ENCODE peak calls at places on chromosomes 2 and 18, in nine cellular contexts. One of them, this sample, is unnamed.

GRCh38 chr2:129297430-129297829 is 682.0 kb upstream of the RAB6C start:
- DNase-seq in prostate gland: no peak
- DNase-seq in anterior cingulate cortex: no peak
- DNase-seq in GM23248: no peak
- DNase-seq in ovary: no peak
- DNase-seq in heart right ventricle: no peak
- DNase-seq in kidney epithelial cell: no peak
- DNase-seq in NCI-H2029: no peak
- DNase-seq in breast epithelium: no peak
- DNase-seq in this sample: no peak

GRCh38 chr2:183359867-183360266 is 235.6 kb downstream of the NUP35 start:
- DNase-seq in ovary: no peak
- DNase-seq in breast epithelium: no peak
- DNase-seq in heart right ventricle: no peak
- DNase-seq in GM23248: peak; percentile 24
- DNase-seq in NCI-H2029: no peak
- DNase-seq in kidney epithelial cell: no peak
- DNase-seq in prostate gland: no peak
- DNase-seq in anterior cingulate cortex: no peak
- DNase-seq in this sample: no peak

GRCh38 chr2:145166716-145167115 is 646.8 kb upstream of the ZEB2 start:
- DNase-seq in heart right ventricle: no peak
- DNase-seq in anterior cingulate cortex: no peak
- DNase-seq in kidney epithelial cell: no peak
- DNase-seq in GM23248: peak; percentile 9
- DNase-seq in ovary: no peak
- DNase-seq in NCI-H2029: no peak
- DNase-seq in prostate gland: no peak
- DNase-seq in breast epithelium: no peak
- DNase-seq in this sample: no peak

GRCh38 chr2:163563336-163563735 is 172.5 kb downstream of the FIGN start:
- DNase-seq in kidney epithelial cell: no peak
- DNase-seq in NCI-H2029: no peak
- DNase-seq in prostate gland: no peak
- DNase-seq in anterior cingulate cortex: no peak
- DNase-seq in GM23248: no peak
- DNase-seq in breast epithelium: no peak
- DNase-seq in ovary: no peak
- DNase-seq in heart right ventricle: no peak
- DNase-seq in this sample: no peak

GRCh38 chr2:38601463-38602135 is 1.1 kb downstream of the HNRNPLL start:
- DNase-seq in anterior cingulate cortex: no peak
- DNase-seq in breast epithelium: no peak
- DNase-seq in kidney epithelial cell: no peak
- DNase-seq in GM23248: peak; percentile 56
- DNase-seq in NCI-H2029: no peak
- DNase-seq in heart right ventricle: no peak
- DNase-seq in prostate gland: no peak
- DNase-seq in ovary: no peak
- DNase-seq in this sample: no peak

GRCh38 chr18:80247403-80247916 is at the start of gene PARD6G:
- DNase-seq in ovary: peak; percentile 89
- DNase-seq in NCI-H2029: peak; percentile 14
- DNase-seq in kidney epithelial cell: no peak
- DNase-seq in heart right ventricle: peak; percentile 82
- DNase-seq in anterior cingulate cortex: peak; percentile 82
- DNase-seq in GM23248: peak; percentile 88
- DNase-seq in prostate gland: peak; percentile 79
- DNase-seq in breast epithelium: peak; percentile 79
- DNase-seq in this sample: peak; percentile 46

GRCh38 chr2:3257842-3258241 is 119.8 kb downstream of the EIPR1 start:
- DNase-seq in ovary: no peak
- DNase-seq in kidney epithelial cell: no peak
- DNase-seq in breast epithelium: no peak
- DNase-seq in NCI-H2029: no peak
- DNase-seq in prostate gland: no peak
- DNase-seq in heart right ventricle: no peak
- DNase-seq in anterior cingulate cortex: no peak
- DNase-seq in GM23248: no peak
- DNase-seq in this sample: no peak

GRCh38 chr18:58363767-58364540 is 264.9 kb downstream of the ALPK2 start:
- DNase-seq in kidney epithelial cell: no peak
- DNase-seq in prostate gland: no peak
- DNase-seq in heart right ventricle: no peak
- DNase-seq in breast epithelium: no peak
- DNase-seq in NCI-H2029: no peak
- DNase-seq in GM23248: peak; percentile 86
- DNase-seq in anterior cingulate cortex: no peak
- DNase-seq in ovary: no peak
- DNase-seq in this sample: no peak

GRCh38 chr2:237691908-237692600 is 64.7 kb downstream of the LRRFIP1 start:
- DNase-seq in heart right ventricle: peak; percentile 96
- DNase-seq in breast epithelium: peak; percentile 97
- DNase-seq in GM23248: peak; percentile 96
- DNase-seq in anterior cingulate cortex: peak; percentile 88
- DNase-seq in kidney epithelial cell: no peak
- DNase-seq in prostate gland: peak; percentile 97
- DNase-seq in ovary: peak; percentile 97
- DNase-seq in NCI-H2029: peak; percentile 94
- DNase-seq in this sample: peak; percentile 97

GRCh38 chr2:162014751-162015150 is 59.3 kb downstream of the DPP4 start:
- DNase-seq in prostate gland: no peak
- DNase-seq in heart right ventricle: no peak
- DNase-seq in ovary: no peak
- DNase-seq in GM23248: no peak
- DNase-seq in breast epithelium: no peak
- DNase-seq in anterior cingulate cortex: no peak
- DNase-seq in kidney epithelial cell: no peak
- DNase-seq in NCI-H2029: no peak
- DNase-seq in this sample: no peak

GRCh38 chr2:179543361-179543901 is 278.8 kb upstream of the SESTD1 start:
- DNase-seq in kidney epithelial cell: no peak
- DNase-seq in prostate gland: no peak
- DNase-seq in anterior cingulate cortex: no peak
- DNase-seq in GM23248: peak; percentile 7
- DNase-seq in heart right ventricle: no peak
- DNase-seq in breast epithelium: no peak
- DNase-seq in ovary: no peak
- DNase-seq in NCI-H2029: no peak
- DNase-seq in this sample: no peak

GRCh38 chr2:20052872-20053281 is 1.4 kb upstream of the LAPTM4A start:
- DNase-seq in heart right ventricle: peak; percentile 61
- DNase-seq in GM23248: peak; percentile 94
- DNase-seq in ovary: peak; percentile 67
- DNase-seq in prostate gland: peak; percentile 33
- DNase-seq in kidney epithelial cell: no peak
- DNase-seq in NCI-H2029: peak; percentile 20
- DNase-seq in anterior cingulate cortex: no peak
- DNase-seq in breast epithelium: no peak
- DNase-seq in this sample: no peak

GRCh38 chr18:26471826-26472225 is 76.5 kb downstream of the KCTD1 start:
- DNase-seq in ovary: no peak
- DNase-seq in GM23248: no peak
- DNase-seq in prostate gland: no peak
- DNase-seq in breast epithelium: no peak
- DNase-seq in NCI-H2029: no peak
- DNase-seq in heart right ventricle: no peak
- DNase-seq in anterior cingulate cortex: no peak
- DNase-seq in kidney epithelial cell: no peak
- DNase-seq in this sample: no peak

GRCh38 chr2:86649119-86649947 is 25.7 kb upstream of the RNF103 start:
- DNase-seq in heart right ventricle: no peak
- DNase-seq in ovary: no peak
- DNase-seq in GM23248: no peak
- DNase-seq in NCI-H2029: no peak
- DNase-seq in anterior cingulate cortex: no peak
- DNase-seq in kidney epithelial cell: no peak
- DNase-seq in breast epithelium: no peak
- DNase-seq in prostate gland: no peak
- DNase-seq in this sample: no peak

GRCh38 chr2:46300406-46300832 is 3.2 kb downstream of the EPAS1 start:
- DNase-seq in heart right ventricle: no peak
- DNase-seq in GM23248: no peak
- DNase-seq in anterior cingulate cortex: no peak
- DNase-seq in NCI-H2029: no peak
- DNase-seq in breast epithelium: no peak
- DNase-seq in prostate gland: no peak
- DNase-seq in kidney epithelial cell: no peak
- DNase-seq in ovary: no peak
- DNase-seq in this sample: no peak

GRCh38 chr2:214730248-214730647 is 79.2 kb downstream of the BARD1 start:
- DNase-seq in anterior cingulate cortex: no peak
- DNase-seq in heart right ventricle: no peak
- DNase-seq in ovary: no peak
- DNase-seq in NCI-H2029: no peak
- DNase-seq in prostate gland: no peak
- DNase-seq in breast epithelium: no peak
- DNase-seq in kidney epithelial cell: no peak
- DNase-seq in GM23248: no peak
- DNase-seq in this sample: no peak

GRCh38 chr2:29114841-29115609 is at the start of gene CLIP4:
- DNase-seq in GM23248: peak; percentile 84
- DNase-seq in prostate gland: peak; percentile 27
- DNase-seq in ovary: peak; percentile 80
- DNase-seq in kidney epithelial cell: no peak
- DNase-seq in heart right ventricle: peak; percentile 42
- DNase-seq in NCI-H2029: no peak
- DNase-seq in breast epithelium: no peak
- DNase-seq in anterior cingulate cortex: peak; percentile 35
- DNase-seq in this sample: peak; percentile 69

GRCh38 chr18:5868218-5868904 is 27.0 kb downstream of the TMEM200C start:
- DNase-seq in anterior cingulate cortex: no peak
- DNase-seq in heart right ventricle: peak; percentile 70
- DNase-seq in breast epithelium: no peak
- DNase-seq in prostate gland: peak; percentile 60
- DNase-seq in kidney epithelial cell: peak; percentile 61
- DNase-seq in GM23248: peak; percentile 94
- DNase-seq in ovary: peak; percentile 63
- DNase-seq in NCI-H2029: peak; percentile 9
- DNase-seq in this sample: no peak

GRCh38 chr2:127675335-127676261 is at the start of gene LIMS2:
- DNase-seq in kidney epithelial cell: no peak
- DNase-seq in anterior cingulate cortex: no peak
- DNase-seq in prostate gland: no peak
- DNase-seq in heart right ventricle: peak; percentile 74
- DNase-seq in ovary: no peak
- DNase-seq in GM23248: peak; percentile 86
- DNase-seq in breast epithelium: peak; percentile 52
- DNase-seq in NCI-H2029: no peak
- DNase-seq in this sample: no peak

GRCh38 chr2:186486651-186487647 is 889 bp downstream of the ZC3H15 start:
- DNase-seq in prostate gland: no peak
- DNase-seq in NCI-H2029: peak; percentile 7
- DNase-seq in heart right ventricle: no peak
- DNase-seq in breast epithelium: no peak
- DNase-seq in GM23248: peak; percentile 55
- DNase-seq in ovary: no peak
- DNase-seq in kidney epithelial cell: no peak
- DNase-seq in anterior cingulate cortex: no peak
- DNase-seq in this sample: no peak

GRCh38 chr18:8947576-8947975 is 154.9 kb upstream of the NDUFV2 start:
- DNase-seq in kidney epithelial cell: no peak
- DNase-seq in prostate gland: no peak
- DNase-seq in NCI-H2029: no peak
- DNase-seq in breast epithelium: no peak
- DNase-seq in ovary: no peak
- DNase-seq in heart right ventricle: no peak
- DNase-seq in anterior cingulate cortex: no peak
- DNase-seq in GM23248: no peak
- DNase-seq in this sample: no peak

GRCh38 chr2:210443527-210443926 is 33.0 kb downstream of the LANCL1 start:
- DNase-seq in prostate gland: no peak
- DNase-seq in anterior cingulate cortex: no peak
- DNase-seq in kidney epithelial cell: no peak
- DNase-seq in ovary: no peak
- DNase-seq in GM23248: no peak
- DNase-seq in heart right ventricle: no peak
- DNase-seq in NCI-H2029: no peak
- DNase-seq in breast epithelium: no peak
- DNase-seq in this sample: no peak

GRCh38 chr2:8799004-8799403 is 38.4 kb downstream of the KIDINS220 start:
- DNase-seq in GM23248: no peak
- DNase-seq in prostate gland: no peak
- DNase-seq in heart right ventricle: no peak
- DNase-seq in breast epithelium: no peak
- DNase-seq in ovary: no peak
- DNase-seq in anterior cingulate cortex: no peak
- DNase-seq in NCI-H2029: no peak
- DNase-seq in kidney epithelial cell: no peak
- DNase-seq in this sample: no peak

GRCh38 chr18:14086459-14087231 is 45.6 kb downstream of the ZNF519 start:
- DNase-seq in breast epithelium: no peak
- DNase-seq in GM23248: peak; percentile 72
- DNase-seq in anterior cingulate cortex: no peak
- DNase-seq in kidney epithelial cell: no peak
- DNase-seq in prostate gland: no peak
- DNase-seq in NCI-H2029: peak; percentile 2
- DNase-seq in heart right ventricle: no peak
- DNase-seq in ovary: no peak
- DNase-seq in this sample: no peak

GRCh38 chr2:84906900-84907714 is 1.7 kb downstream of the TMSB10 start:
- DNase-seq in ovary: peak; percentile 68
- DNase-seq in GM23248: peak; percentile 91
- DNase-seq in anterior cingulate cortex: no peak
- DNase-seq in kidney epithelial cell: no peak
- DNase-seq in prostate gland: no peak
- DNase-seq in breast epithelium: no peak
- DNase-seq in NCI-H2029: no peak
- DNase-seq in heart right ventricle: peak; percentile 88
- DNase-seq in this sample: peak; percentile 41

GRCh38 chr2:72793798-72794447 is 31.9 kb downstream of the EXOC6B start:
- DNase-seq in breast epithelium: no peak
- DNase-seq in prostate gland: no peak
- DNase-seq in NCI-H2029: no peak
- DNase-seq in anterior cingulate cortex: no peak
- DNase-seq in heart right ventricle: peak; percentile 21
- DNase-seq in ovary: no peak
- DNase-seq in GM23248: peak; percentile 50
- DNase-seq in kidney epithelial cell: no peak
- DNase-seq in this sample: no peak

GRCh38 chr2:121376851-121377250 is 91.8 kb upstream of the TFCP2L1 start:
- DNase-seq in kidney epithelial cell: no peak
- DNase-seq in GM23248: peak; percentile 53
- DNase-seq in breast epithelium: no peak
- DNase-seq in ovary: no peak
- DNase-seq in prostate gland: no peak
- DNase-seq in anterior cingulate cortex: no peak
- DNase-seq in heart right ventricle: no peak
- DNase-seq in NCI-H2029: no peak
- DNase-seq in this sample: no peak

GRCh38 chr18:44818668-44819403 is 138.1 kb downstream of the SETBP1 start:
- DNase-seq in heart right ventricle: no peak
- DNase-seq in anterior cingulate cortex: no peak
- DNase-seq in GM23248: no peak
- DNase-seq in ovary: no peak
- DNase-seq in NCI-H2029: no peak
- DNase-seq in prostate gland: no peak
- DNase-seq in kidney epithelial cell: no peak
- DNase-seq in breast epithelium: no peak
- DNase-seq in this sample: no peak

GRCh38 chr2:191854385-191855372 is 7.8 kb upstream of the CAVIN2 start:
- DNase-seq in breast epithelium: no peak
- DNase-seq in heart right ventricle: no peak
- DNase-seq in kidney epithelial cell: no peak
- DNase-seq in ovary: no peak
- DNase-seq in anterior cingulate cortex: no peak
- DNase-seq in GM23248: no peak
- DNase-seq in prostate gland: no peak
- DNase-seq in NCI-H2029: peak; percentile 43
- DNase-seq in this sample: no peak

GRCh38 chr18:50839996-50840395 is 20.2 kb upstream of the MRO start:
- DNase-seq in GM23248: no peak
- DNase-seq in anterior cingulate cortex: no peak
- DNase-seq in heart right ventricle: no peak
- DNase-seq in breast epithelium: no peak
- DNase-seq in prostate gland: no peak
- DNase-seq in kidney epithelial cell: no peak
- DNase-seq in ovary: no peak
- DNase-seq in NCI-H2029: no peak
- DNase-seq in this sample: no peak

GRCh38 chr2:55419236-55419513 is 481 bp downstream of the CCDC88A start:
- DNase-seq in prostate gland: peak; percentile 12
- DNase-seq in NCI-H2029: no peak
- DNase-seq in anterior cingulate cortex: peak; percentile 45
- DNase-seq in heart right ventricle: no peak
- DNase-seq in ovary: no peak
- DNase-seq in breast epithelium: no peak
- DNase-seq in kidney epithelial cell: no peak
- DNase-seq in GM23248: peak; percentile 64
- DNase-seq in this sample: no peak